ENCODE peak calls at places on chromosomes 16 and 17, in eight cellular contexts. G is cardiac muscle cell, P is testis, T is fibroblast of lung, K is uterus, B is upper lobe of left lung, I is lower lobe of right lung, S is PC-3. C is an unnamed sample. For H3K27me3, the result is how much of the 10 kb centered on the place peaks cover.

GRCh38 chr17:72618018-72618509 is 474.4 kb downstream of the SLC39A11 start:
- DNase-seq in G (peak), P (peak), T (no peak), K (no peak), B (peak), I (peak), S (peak), C (no peak)

GRCh38 chr16:65895906-65896305 is 470.6 kb upstream of the CDH5 start:
- DNase-seq in G (no peak), P (no peak), T (no peak), K (no peak), B (no peak), I (no peak), S (no peak), C (peak)

GRCh38 chr17:58215685-58216084 is 3.4 kb downstream of the MKS1 start:
- DNase-seq in G (no peak), P (no peak), T (no peak), K (no peak), B (no peak), I (no peak), S (peak), C (peak)

GRCh38 chr16:64098451-64098850 is 1023.4 kb downstream of the CDH11 start:
- DNase-seq in G (no peak), P (no peak), T (no peak), K (no peak), B (no peak), I (no peak), S (peak), C (no peak)

GRCh38 chr16:3554351-3554928 is 22.8 kb downstream of the NLRC3 start:
- DNase-seq in G (no peak), P (no peak), T (no peak), K (no peak), B (no peak), I (no peak), S (no peak), C (no peak)

GRCh38 chr16:85284138-85284897 is 172.0 kb upstream of the CIBAR2 start:
- DNase-seq in G (no peak), P (no peak), T (no peak), K (no peak), B (no peak), I (no peak), S (no peak), C (peak)

GRCh38 chr17:258045-258734 is 76.7 kb upstream of the DOC2B start:
- DNase-seq in G (no peak), P (no peak), T (no peak), K (peak), B (peak), I (peak), S (no peak), C (no peak)

GRCh38 chr16:3576211-3576610 is 992 bp downstream of the NLRC3 start:
- DNase-seq in G (no peak), P (no peak), T (no peak), K (no peak), B (no peak), I (no peak), S (no peak), C (no peak)

GRCh38 chr16:265711-266110 is 10.0 kb downstream of the RGS11 start:
- DNase-seq in G (no peak), P (peak), T (no peak), K (no peak), B (no peak), I (no peak), S (no peak), C (no peak)

GRCh38 chr16:79212114-79212791 is 388.3 kb downstream of the MAF start:
- DNase-seq in G (no peak), P (no peak), T (no peak), K (no peak), B (no peak), I (no peak), S (no peak), C (peak)

GRCh38 chr17:75864448-75864871 is 9.3 kb upstream of the WBP2 start:
- DNase-seq in G (peak), P (peak), T (peak), K (peak), B (peak), I (peak), S (no peak), C (no peak)

GRCh38 chr16:57123216-57123968 is 31.0 kb downstream of the CPNE2 start:
- DNase-seq in G (peak), P (no peak), T (no peak), K (no peak), B (no peak), I (no peak), S (no peak), C (no peak)

GRCh38 chr16:19400709-19401108 is 17.0 kb upstream of the TMC5 start:
- DNase-seq in G (no peak), P (no peak), T (no peak), K (no peak), B (no peak), I (no peak), S (no peak), C (peak)

GRCh38 chr16:23410176-23410575 is 42.8 kb downstream of the COG7 start:
- DNase-seq in G (no peak), P (no peak), T (no peak), K (no peak), B (no peak), I (no peak), S (peak), C (no peak)

GRCh38 chr16:19835989-19836421 is 48.6 kb downstream of the GPRC5B start:
- DNase-seq in G (peak), P (no peak), T (peak), K (no peak), B (no peak), I (no peak), S (no peak), C (no peak)

GRCh38 chr16:15777533-15778203 is 79.2 kb downstream of the MYH11 start:
- DNase-seq in G (peak), P (peak), T (peak), K (no peak), B (no peak), I (no peak), S (peak), C (peak)

GRCh38 chr16:27311449-27311831 is 2.3 kb upstream of the IL4R start:
- DNase-seq in G (peak), P (no peak), T (no peak), K (peak), B (no peak), I (no peak), S (no peak), C (peak)

GRCh38 chr17:9862191-9862590 is 36.5 kb downstream of the GLP2R start:
- DNase-seq in G (peak), P (no peak), T (peak), K (no peak), B (no peak), I (no peak), S (peak), C (no peak)

GRCh38 chr17:77423589-77424451 is 283.1 kb downstream of the SEC14L1 start:
- DNase-seq in G (peak), P (peak), T (peak), K (peak), B (peak), I (no peak), S (peak), C (no peak)

GRCh38 chr17:78448356-78448993 is 70.0 kb downstream of the PGS1 start:
- DNase-seq in G (peak), P (peak), T (no peak), K (no peak), B (no peak), I (no peak), S (no peak), C (peak)

GRCh38 chr16:85330694-85331188 is 218.5 kb upstream of the CIBAR2 start:
- DNase-seq in G (peak), P (peak), T (peak), K (no peak), B (no peak), I (no peak), S (peak), C (peak)

GRCh38 chr16:75012380-75013081 is 13.7 kb downstream of the ZNRF1 start:
- DNase-seq in G (no peak), P (no peak), T (no peak), K (no peak), B (no peak), I (no peak), S (no peak), C (no peak)

GRCh38 chr16:67055712-67056487 is 27.0 kb downstream of the CBFB start:
- DNase-seq in G (peak), P (no peak), T (peak), K (no peak), B (no peak), I (no peak), S (peak), C (no peak)

GRCh38 chr17:67606471-67606870 is 111.3 kb upstream of the NOL11 start:
- DNase-seq in G (peak), P (no peak), T (no peak), K (peak), B (no peak), I (no peak), S (peak), C (no peak)

GRCh38 chr16:54542805-54543504 is 256.4 kb upstream of the IRX3 start:
- DNase-seq in G (no peak), P (no peak), T (no peak), K (no peak), B (no peak), I (no peak), S (no peak), C (no peak)

GRCh38 chr16:67531247-67531646 is 2.6 kb downstream of the RIPOR1 start:
- DNase-seq in G (no peak), P (no peak), T (no peak), K (no peak), B (peak), I (no peak), S (no peak), C (no peak)

GRCh38 chr17:27570578-27570914 is 60.4 kb upstream of the LGALS9 start:
- DNase-seq in G (no peak), P (no peak), T (no peak), K (no peak), B (no peak), I (no peak), S (no peak), C (no peak)

GRCh38 chr16:54340531-54340930 is 53.9 kb upstream of the IRX3 start:
- DNase-seq in G (no peak), P (no peak), T (no peak), K (no peak), B (no peak), I (no peak), S (no peak), C (no peak)

GRCh38 chr16:84810518-84811273 is 9.1 kb upstream of the CRISPLD2 start:
- DNase-seq in G (peak), P (no peak), T (peak), K (peak), B (no peak), I (no peak), S (no peak), C (no peak)

GRCh38 chr16:1915732-1916653 is 2.2 kb downstream of the HS3ST6 start:
- DNase-seq in G (no peak), P (no peak), T (no peak), K (no peak), B (no peak), I (no peak), S (no peak), C (no peak)

GRCh38 chr16:1916654-1916990 is 1.6 kb downstream of the HS3ST6 start:
- DNase-seq in G (no peak), P (no peak), T (no peak), K (no peak), B (no peak), I (no peak), S (no peak), C (no peak)

GRCh38 chr16:1917665-1918111 is 527 bp downstream of the HS3ST6 start:
- DNase-seq in G (no peak), P (no peak), T (no peak), K (no peak), B (no peak), I (no peak), S (no peak), C (no peak)

GRCh38 chr16:1918312-1918889 is at the start of gene HS3ST6:
- DNase-seq in G (no peak), P (no peak), T (no peak), K (no peak), B (no peak), I (no peak), S (no peak), C (no peak)

DNA sequence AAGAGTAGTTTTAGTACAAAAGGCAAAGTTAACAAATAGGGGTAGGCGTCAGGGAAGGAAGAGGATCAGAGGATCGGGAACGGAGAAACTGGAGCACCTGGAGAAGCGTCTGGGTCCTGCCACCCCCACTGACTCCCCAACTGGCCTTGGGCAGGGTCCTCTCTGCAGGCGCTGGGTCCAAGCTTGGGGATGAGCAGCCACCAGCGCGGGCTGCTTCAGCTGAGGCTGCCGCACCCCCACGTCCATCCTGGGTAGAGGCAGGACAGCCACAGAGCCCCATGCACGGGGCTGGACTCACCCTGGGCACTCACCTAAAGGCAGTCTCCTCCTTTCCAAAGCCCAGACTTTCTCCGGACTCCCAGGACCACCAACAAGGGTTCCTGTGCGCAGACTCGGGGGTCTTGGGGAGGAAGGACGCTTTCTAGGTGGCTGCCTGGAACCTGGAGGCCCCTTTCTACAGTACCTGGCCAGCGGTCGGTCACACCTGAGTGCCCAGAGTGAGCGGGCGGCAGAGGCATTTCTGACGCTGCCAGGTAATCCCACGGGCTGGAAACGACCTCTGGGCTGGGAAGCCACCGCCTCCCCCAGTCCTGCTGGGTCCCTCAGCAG is 1.1 kb downstream of the HS3ST6 start:
- DNase-seq in G (no peak), P (no peak), T (no peak), K (no peak), B (no peak), I (no peak), S (no peak), C (no peak)
- H3K27me3 ChIP-seq in G (half or more), P (under half), T (under half), K (under half), B (under half), I (half or more), S (under half), C (under half)

DNA sequence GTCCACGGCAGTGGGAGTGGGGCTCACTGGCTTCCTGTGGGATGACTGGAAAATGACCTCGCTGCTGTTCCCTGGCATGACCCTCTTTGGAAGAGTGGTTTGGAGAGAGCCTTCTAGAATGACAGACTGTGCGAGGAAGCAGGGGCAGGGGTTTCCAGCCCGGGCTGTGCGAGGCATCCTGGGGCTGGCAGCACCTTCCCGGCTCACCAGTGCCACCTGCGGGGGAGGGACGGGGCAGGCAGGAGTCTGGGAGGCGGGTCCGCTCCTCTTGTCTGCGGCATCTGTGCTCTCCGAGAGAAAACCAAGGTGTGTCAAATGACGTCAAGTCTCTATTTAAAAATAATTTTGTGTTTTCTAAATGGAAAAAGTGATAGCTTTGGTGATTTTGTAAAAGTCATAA is 7.8 kb upstream of the RNF213 start:
- DNase-seq in G (peak), P (no peak), T (peak), K (no peak), B (peak), I (peak), S (peak), C (peak)
- TF ChIP-seq CTCF in G (peak), P (peak), T (peak), K (peak), B (peak), I (peak), S (peak), C (peak)

DNA sequence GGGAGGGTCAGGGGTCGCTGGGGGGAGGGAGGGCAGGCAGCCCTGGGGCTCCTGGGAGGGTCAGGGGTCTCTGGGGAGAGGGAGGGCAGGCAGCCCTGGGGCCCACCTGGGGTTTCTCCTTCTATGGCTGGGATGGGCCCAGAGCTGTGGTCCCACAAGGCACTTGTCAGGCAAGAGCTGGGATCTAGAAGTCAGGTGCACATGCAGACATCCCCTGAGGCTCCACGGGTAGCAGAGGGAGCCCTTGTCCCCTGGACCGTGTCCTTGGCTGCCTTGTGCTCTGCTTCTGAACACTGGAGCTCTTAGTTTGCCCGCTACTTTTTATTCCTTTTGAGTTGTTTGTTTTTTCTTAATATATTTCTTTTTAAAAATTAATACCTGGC is 1.8 kb downstream of the TUBB3 start:
- DNase-seq in G (no peak), P (no peak), T (no peak), K (no peak), B (no peak), I (no peak), S (no peak), C (no peak)
- H3K4me3 ChIP-seq in G (no peak), P (no peak), T (peak), K (no peak), B (no peak), I (no peak), S (peak), C (peak)

DNA sequence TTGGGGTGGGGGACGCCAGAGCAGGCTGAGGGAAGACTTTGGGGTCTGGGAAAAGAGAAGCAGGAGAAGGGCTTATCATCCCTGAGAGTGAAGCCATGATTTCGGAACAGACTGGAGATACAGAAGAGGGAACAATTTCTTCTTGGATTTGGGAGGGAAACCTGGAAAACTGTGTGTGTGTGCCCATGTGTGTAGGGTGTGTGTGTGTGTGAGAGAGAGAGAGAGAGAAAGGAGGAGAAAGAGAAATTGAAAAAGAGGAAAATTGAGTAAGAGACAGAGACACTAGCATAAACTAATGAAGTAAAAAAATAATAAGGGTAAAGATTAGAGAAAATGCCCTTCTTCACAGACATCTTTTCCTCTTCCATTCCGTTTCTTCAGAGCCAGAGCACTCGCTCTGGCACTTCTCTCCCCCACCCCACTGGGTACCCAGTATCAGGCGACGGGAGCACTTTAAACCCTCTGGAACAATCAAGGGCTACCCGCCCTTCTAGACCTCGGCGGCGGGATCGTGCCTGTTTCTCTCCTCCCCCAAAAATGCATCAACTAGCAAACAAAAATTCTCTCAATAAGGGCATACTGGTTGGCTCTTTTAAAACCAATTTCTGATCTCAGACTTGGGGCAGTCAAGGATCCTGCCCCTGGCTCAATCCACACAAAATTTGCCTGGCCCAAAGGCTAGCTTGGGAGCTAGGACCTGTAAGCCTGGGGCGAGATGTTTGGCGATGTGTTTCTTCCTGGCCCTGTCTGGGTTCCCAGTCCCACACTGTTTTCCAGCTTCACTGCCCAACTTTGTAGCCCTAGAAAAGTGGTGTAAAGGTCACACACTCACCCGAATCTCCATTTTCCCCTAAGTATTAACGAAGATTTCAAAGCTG is 14.1 kb upstream of the HOXB2 start:
- DNase-seq in G (no peak), P (no peak), T (peak), K (no peak), B (no peak), I (no peak), S (no peak), C (no peak)
- H3K27me3 ChIP-seq in G (half or more), P (under half), T (under half), K (under half), B (under half), I (under half), S (under half), C (half or more)

DNA sequence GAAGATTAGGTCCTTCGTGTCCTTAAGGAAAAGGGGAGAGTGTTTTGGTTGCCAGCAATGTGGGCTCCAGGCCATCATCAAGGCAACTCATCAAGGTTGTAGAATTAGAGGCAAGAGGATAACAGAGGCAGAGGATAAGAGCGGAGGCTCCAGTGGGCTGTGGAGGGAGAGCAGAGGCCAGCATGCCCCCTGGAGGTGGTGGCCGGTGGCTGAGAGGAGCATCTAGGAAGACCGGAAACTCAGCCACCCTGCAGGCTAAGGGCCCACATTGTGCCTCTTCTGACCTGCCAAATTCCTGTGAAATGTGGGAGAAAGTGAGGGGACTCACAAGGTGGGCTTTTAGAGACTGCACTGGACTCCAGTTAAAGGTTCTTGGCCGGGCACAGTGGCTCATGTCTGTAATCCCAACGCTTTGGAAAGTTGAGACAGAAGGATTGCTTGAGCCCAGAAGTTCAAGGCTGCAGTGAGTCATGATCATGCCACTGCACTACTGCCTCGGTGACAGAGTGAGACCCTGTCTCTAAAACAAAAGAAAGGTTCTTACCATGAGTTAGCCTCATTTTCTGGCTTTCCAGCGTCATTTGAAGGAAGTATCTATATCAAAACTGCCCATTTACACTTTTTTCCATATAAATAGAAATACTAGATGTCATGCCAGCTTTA is 62.7 kb upstream of the ADORA2B start:
- DNase-seq in G (no peak), P (no peak), T (no peak), K (no peak), B (no peak), I (no peak), S (no peak), C (peak)
- TF ChIP-seq CTCF in G (peak), P (no peak), T (no peak), K (no peak), B (no peak), I (peak), S (peak), C (peak)